ENCODE peak calls at places on chromosomes 3 and 15, in nine cellular contexts. R is MM.1S; B is CD8-positive, alpha-beta T cell; Y is cardiac muscle cell; N is brain microvascular endothelial cell; X is breast epithelium; J is esophagus squamous epithelium; W is IMR-90; E is uterus. H is an unnamed sample.

GRCh38 chr15:99452728-99453643 is 112.8 kb upstream of the MEF2A start:
- DNase-seq in X (peak; percentile 65), W (peak; percentile 18), J (no peak), N (no peak), E (peak; percentile 55), R (peak; percentile 16), Y (no peak), B (no peak), H (no peak)

GRCh38 chr3:105762749-105763673 is 105.8 kb downstream of the CBLB start:
- DNase-seq in E (no peak), J (no peak), W (no peak), R (no peak), N (no peak), B (no peak), X (no peak), Y (no peak), H (no peak)

GRCh38 chr15:37034835-37035234 is 65.5 kb downstream of the MEIS2 start:
- DNase-seq in R (peak; percentile 41), J (no peak), Y (no peak), X (no peak), E (no peak), W (no peak), N (no peak), B (no peak), H (no peak)

GRCh38 chr3:154430014-154430413 is at the start of gene GPR149:
- DNase-seq in J (no peak), W (no peak), Y (peak; percentile 42), X (no peak), R (no peak), N (no peak), E (no peak), B (no peak), H (peak; percentile 37)

GRCh38 chr3:35664460-35664919 is 25.2 kb downstream of the ARPP21 start:
- DNase-seq in N (peak; percentile 73), X (no peak), R (no peak), B (no peak), W (peak; percentile 16), E (peak; percentile 15), Y (peak; percentile 72), J (no peak), H (peak; percentile 80)

GRCh38 chr3:43995929-43996378 is 245.7 kb upstream of the TOPAZ1 start:
- DNase-seq in B (no peak), Y (peak; percentile 5), W (no peak), X (no peak), E (no peak), J (no peak), N (no peak), R (peak; percentile 19), H (no peak)

GRCh38 chr3:127206611-127207516 is 13.9 kb downstream of the PRR23E start:
- DNase-seq in J (no peak), R (no peak), Y (no peak), N (no peak), W (no peak), E (no peak), X (no peak), B (no peak), H (no peak)

GRCh38 chr3:34016925-34017592 is 218.6 kb downstream of the PDCD6IP start:
- DNase-seq in B (peak; percentile 5), W (no peak), J (no peak), E (no peak), R (peak; percentile 59), Y (no peak), X (no peak), N (no peak), H (no peak)

GRCh38 chr15:29664406-29664805 is 157.9 kb downstream of the TJP1 start:
- DNase-seq in E (no peak), N (no peak), B (no peak), W (no peak), J (no peak), X (no peak), R (no peak), Y (no peak), H (no peak)

GRCh38 chr15:84878504-84878903 is 6.0 kb upstream of the SLC28A1 start:
- DNase-seq in J (no peak), B (peak; percentile 53), Y (peak; percentile 66), N (peak; percentile 28), E (peak; percentile 68), X (peak; percentile 79), W (peak; percentile 44), R (peak; percentile 43), H (no peak)

GRCh38 chr15:57138260-57138895 is 219.9 kb downstream of the TCF12 start:
- DNase-seq in E (no peak), W (peak; percentile 82), J (no peak), X (no peak), Y (peak; percentile 74), B (no peak), N (peak; percentile 72), R (no peak), H (no peak)

GRCh38 chr15:74259821-74260502 is 23.8 kb downstream of the CCDC33 start:
- DNase-seq in R (no peak), E (no peak), N (no peak), X (no peak), J (no peak), Y (no peak), W (no peak), B (no peak), H (no peak)

GRCh38 chr3:130759692-130760338 is 13.2 kb upstream of the PIK3R4 start:
- DNase-seq in X (peak; percentile 60), R (peak; percentile 79), Y (peak; percentile 71), B (peak; percentile 19), E (no peak), N (peak; percentile 48), W (peak; percentile 49), J (no peak), H (no peak)

GRCh38 chr3:25508901-25509300 is 80.8 kb downstream of the RARB start:
- DNase-seq in J (no peak), W (no peak), X (no peak), B (no peak), Y (no peak), E (no peak), R (no peak), N (peak; percentile 44), H (no peak)

GRCh38 chr15:74424901-74425528 is 8.7 kb downstream of the SEMA7A start:
- DNase-seq in X (no peak), R (no peak), E (no peak), N (no peak), J (no peak), Y (no peak), W (no peak), B (no peak), H (no peak)

GRCh38 chr3:138862924-138863775 is 28.4 kb upstream of the PIK3CB start:
- DNase-seq in R (no peak), N (peak; percentile 65), X (no peak), Y (no peak), W (peak; percentile 76), J (no peak), E (no peak), B (no peak), H (peak; percentile 16)

GRCh38 chr15:41977757-41978369 is 5.5 kb upstream of the EHD4 start:
- DNase-seq in E (no peak), X (peak; percentile 6), J (no peak), Y (no peak), W (no peak), N (no peak), R (no peak), B (no peak), H (no peak)

DNA sequence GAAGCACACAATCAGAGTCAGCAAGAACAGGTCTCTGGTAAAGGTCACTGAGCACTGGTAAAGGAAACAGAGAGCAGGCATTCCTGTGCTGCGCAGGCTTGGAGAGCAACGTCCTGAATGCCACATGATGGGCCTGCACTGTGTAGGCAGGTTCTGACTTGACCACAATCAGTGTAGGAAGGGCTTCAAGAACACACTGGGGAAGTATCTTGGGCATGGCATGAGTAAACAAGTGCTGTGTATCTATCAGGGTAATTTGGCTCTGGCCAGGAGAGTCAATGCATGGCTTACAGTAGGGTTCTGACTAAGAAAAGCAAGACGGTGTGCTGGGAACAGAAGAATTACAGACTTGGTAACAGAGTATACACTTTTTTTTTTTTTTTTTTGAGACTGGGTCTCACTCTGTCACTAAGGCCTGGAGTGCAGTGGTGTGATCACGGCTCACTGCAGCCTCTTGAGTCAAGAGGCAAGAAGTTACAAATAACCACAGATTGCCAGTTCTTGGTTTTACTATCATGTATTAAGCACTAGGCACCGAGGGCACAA is 30.6 kb downstream of the TBC1D2B start:
- DNase-seq in E (no peak), Y (no peak), J (no peak), R (no peak), B (no peak), N (no peak), X (no peak), W (no peak), H (no peak)
- H3K27ac ChIP-seq in E (peak overlapping the region; percentile 68), Y (no peak overlapping the region), J (peak overlapping the region; percentile 37), R (no peak overlapping the region), B (peak overlapping the region; percentile 50), N (no peak overlapping the region), X (peak overlapping the region; percentile 67), W (no peak overlapping the region), H (peak overlapping the region; percentile 37)

GRCh38 chr15:93859176-93859575 is 372.2 kb upstream of the MCTP2 start:
- DNase-seq in J (no peak), R (no peak), Y (no peak), W (no peak), N (no peak), X (no peak), B (no peak), E (no peak), H (no peak)
- H3K27ac ChIP-seq in J (no peak overlapping the region), R (no peak overlapping the region), Y (no peak overlapping the region), W (no peak overlapping the region), N (no peak overlapping the region), X (no peak overlapping the region), B (no peak overlapping the region), E (no peak overlapping the region), H (no peak overlapping the region)

GRCh38 chr3:195872800-195873199 is 35.6 kb downstream of the TNK2 start:
- DNase-seq in Y (no peak), R (no peak), B (no peak), W (no peak), N (no peak), E (no peak), X (no peak), J (no peak), H (no peak)
- H3K27ac ChIP-seq in Y (no peak overlapping the region), R (no peak overlapping the region), B (no peak overlapping the region), W (no peak overlapping the region), N (no peak overlapping the region), E (peak overlapping the region; percentile 37), X (no peak overlapping the region), J (peak overlapping the region; percentile 17), H (peak overlapping the region; percentile 92)

GRCh38 chr3:129313415-129313982 is 34.8 kb downstream of the HMCES start:
- DNase-seq in W (peak; percentile 9), N (no peak), R (peak; percentile 53), J (no peak), Y (no peak), X (no peak), E (no peak), B (no peak), H (no peak)

GRCh38 chr3:129312021-129312639 is 33.5 kb downstream of the HMCES start:
- DNase-seq in X (no peak), B (no peak), R (peak; percentile 38), W (peak; percentile 55), Y (no peak), E (no peak), N (no peak), J (no peak), H (no peak)

GRCh38 chr3:129313983-129314756 is 35.5 kb downstream of the HMCES start:
- DNase-seq in B (no peak), R (peak; percentile 52), Y (no peak), N (no peak), X (no peak), J (no peak), E (no peak), W (peak; percentile 36), H (no peak)

GRCh38 chr3:129311054-129311902 is 32.6 kb downstream of the HMCES start:
- DNase-seq in B (no peak), E (no peak), J (no peak), W (no peak), X (no peak), N (no peak), Y (no peak), R (peak; percentile 5), H (no peak)

GRCh38 chr3:129312671-129313414 is 34.2 kb downstream of the HMCES start:
- DNase-seq in R (peak; percentile 7), Y (no peak), W (peak; percentile 16), J (no peak), N (no peak), X (no peak), E (no peak), B (no peak), H (no peak)
- H3K27ac ChIP-seq in R (peak overlapping the region; percentile 99), Y (no peak overlapping the region), W (no peak overlapping the region), J (peak overlapping the region; percentile 90), N (no peak overlapping the region), X (peak overlapping the region; percentile 93), E (peak overlapping the region; percentile 93), B (no peak overlapping the region), H (no peak overlapping the region)

H was measured in caudate nucleus.